ENCODE peak calls at places on chromosomes 4 and X, in six cellular contexts. J is fibroblast of the aortic adventitia, N is NB4, I is tibial nerve, G is fibroblast of lung, P is heart left ventricle. W is an unnamed sample.

GRCh38 chrX:40016702-40017101 is 81.1 kb downstream of the BCOR start:
- DNase-seq in G (no peak), N (no peak), J (no peak), I (no peak), P (no peak), W (no peak)

GRCh38 chr4:123396294-123397275 is at the start of gene SPRY1:
- DNase-seq in J (peak; percentile 92), G (peak; percentile 85), P (peak; percentile 93), N (peak; percentile 97), I (peak; percentile 73), W (peak; percentile 62)

GRCh38 chr4:37928421-37928820 is 31.8 kb upstream of the PTTG2 start:
- DNase-seq in N (no peak), I (no peak), J (no peak), G (no peak), P (no peak), W (no peak)

GRCh38 chr4:7461171-7461570 is 26.4 kb upstream of the PSAPL1 start:
- DNase-seq in P (no peak), G (no peak), J (no peak), N (no peak), I (no peak), W (no peak)

GRCh38 chrX:46574337-46574940 is 874 bp downstream of the CHST7 start:
- DNase-seq in P (peak; percentile 49), N (no peak), J (no peak), I (no peak), G (no peak), W (peak; percentile 24)

GRCh38 chr4:7365472-7366179 is 69.1 kb downstream of the PSAPL1 start:
- DNase-seq in G (no peak), N (no peak), J (no peak), I (no peak), P (peak; percentile 71), W (no peak)

GRCh38 chrX:2788980-2789379 is 37.1 kb downstream of the XG start:
- DNase-seq in G (no peak), I (no peak), P (no peak), J (no peak), N (no peak), W (no peak)

GRCh38 chrX:70166601-70167590 is 10.4 kb upstream of the DGAT2L6 start:
- DNase-seq in I (no peak), P (no peak), G (peak; percentile 73), N (peak; percentile 81), J (peak; percentile 57), W (no peak)

GRCh38 chr4:151743128-151743854 is 17.5 kb downstream of the GATB start:
- DNase-seq in N (no peak), J (no peak), P (no peak), I (no peak), G (no peak), W (peak; percentile 34)

GRCh38 chr4:73869130-73870055 is at the start of gene CXCL1:
- DNase-seq in I (peak; percentile 22), P (peak; percentile 60), N (peak; percentile 42), J (peak; percentile 55), G (no peak), W (no peak)

GRCh38 chr4:932713-933070 is 432 bp downstream of the TMEM175 start:
- DNase-seq in I (no peak), P (no peak), N (no peak), J (no peak), G (no peak), W (no peak)
- TF ChIP-seq CTCF in I (peak; percentile 3), P (no peak), N (peak; percentile 21), J (no peak), G (no peak), W (peak; percentile 27)

GRCh38 chrX:153353416-153353815 is 19.5 kb downstream of the ZNF275 start:
- DNase-seq in I (no peak), P (no peak), N (no peak), G (no peak), J (no peak), W (no peak)
- TF ChIP-seq CTCF in I (no peak), P (no peak), N (no peak), G (no peak), J (no peak), W (no peak)

GRCh38 chr4:69156913-69157312 is 57.6 kb downstream of the UGT2B11 start:
- DNase-seq in J (peak; percentile 2), P (no peak), I (no peak), N (no peak), G (no peak), W (no peak)
- TF ChIP-seq CTCF in J (peak; percentile 40), P (no peak), I (no peak), N (no peak), G (no peak), W (peak; percentile 8)

DNA sequence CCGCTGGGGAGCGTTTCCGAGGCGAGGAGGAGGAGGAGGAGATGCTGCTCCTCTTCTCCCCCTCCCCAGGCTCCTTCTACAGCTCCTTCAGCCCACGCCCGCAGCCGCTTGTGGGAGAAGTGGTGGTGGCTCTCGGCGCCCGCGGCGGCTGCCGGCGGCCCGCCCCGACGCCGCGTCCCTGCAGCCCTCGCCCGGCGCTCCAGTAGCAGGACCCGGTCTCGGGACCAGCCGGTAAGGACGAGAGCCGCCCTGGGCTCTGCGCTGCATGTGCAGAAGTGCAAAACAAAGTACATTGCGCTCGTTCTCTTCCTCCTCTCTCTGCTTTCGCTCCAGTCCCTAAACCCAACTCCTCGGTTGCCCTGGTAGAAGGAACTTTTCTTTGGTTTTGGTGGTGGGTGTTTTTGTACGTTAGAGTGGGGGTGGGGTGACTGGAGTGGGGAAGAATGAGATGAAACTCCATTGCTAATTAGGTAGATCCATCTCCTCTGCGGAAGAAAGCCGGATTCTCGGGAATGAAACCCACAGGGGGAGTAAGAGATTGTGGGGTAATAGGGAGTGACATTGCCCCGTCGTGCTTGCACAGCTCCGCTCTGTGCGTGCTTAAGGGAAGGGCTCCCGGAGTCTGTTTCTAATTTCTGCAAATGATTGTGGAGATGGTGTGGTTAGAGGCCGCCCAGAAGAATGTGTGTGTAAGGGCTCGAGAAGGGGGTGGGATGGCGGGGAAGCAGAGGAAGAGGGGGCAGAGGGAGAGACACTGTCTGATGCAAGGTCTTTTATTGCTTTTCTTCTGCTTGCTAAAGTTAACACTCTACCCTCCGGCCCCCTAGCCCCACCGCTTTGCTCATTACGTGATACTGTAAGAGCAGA is 677 bp downstream of the PTPN13 start:
- DNase-seq in N (peak; percentile 91), I (no peak), P (peak; percentile 28), J (peak; percentile 90), G (peak; percentile 86), W (peak; percentile 37)
- TF ChIP-seq CTCF in N (no peak), I (no peak), P (no peak), J (peak; percentile 40), G (peak; percentile 23), W (no peak)

DNA sequence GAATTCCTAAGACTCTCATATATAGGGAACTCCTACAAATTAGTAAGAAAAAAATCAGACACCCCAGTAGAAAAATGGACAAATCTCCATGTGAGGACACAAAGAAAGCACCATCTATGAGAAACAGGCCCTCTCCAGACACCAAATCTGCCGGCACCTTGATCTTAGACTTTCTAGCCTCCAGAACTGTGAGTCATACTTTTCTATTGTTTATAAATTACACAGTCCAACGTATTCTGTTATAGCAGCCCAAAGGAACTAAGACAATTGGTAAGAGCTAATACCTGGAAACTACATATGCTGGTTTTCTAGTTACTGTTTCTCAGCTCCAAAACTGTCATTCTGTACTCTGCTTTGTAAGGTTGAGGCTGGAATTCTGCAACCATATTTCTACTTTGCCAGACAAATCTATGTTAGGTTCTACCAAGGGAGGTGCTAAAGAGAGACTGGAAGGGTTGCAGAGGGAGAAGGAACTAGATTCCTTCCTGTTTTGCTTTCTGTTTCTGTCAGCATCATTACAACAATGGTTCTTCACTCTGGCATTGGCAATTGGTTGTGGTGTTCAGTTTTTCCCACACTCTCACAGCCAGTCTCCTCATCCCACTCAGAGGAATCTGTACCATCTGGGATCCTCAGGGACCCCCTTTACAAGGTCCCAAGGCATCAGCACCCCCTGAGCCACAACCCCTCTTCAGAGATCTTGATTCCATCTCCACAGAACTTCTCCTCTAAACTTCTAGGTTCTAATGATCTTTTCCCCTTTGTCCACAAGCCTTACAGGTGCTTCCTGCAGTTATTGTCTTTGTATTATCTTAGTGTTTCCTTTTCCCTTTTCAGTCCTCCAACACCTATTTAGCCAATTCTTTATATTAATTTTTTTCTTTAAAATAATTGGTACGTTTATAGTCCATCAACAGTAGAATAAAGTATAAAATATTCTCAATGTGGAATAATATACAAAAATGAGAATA is 35.5 kb upstream of the FAM241A start:
- DNase-seq in G (peak; percentile 51), P (no peak), J (peak; percentile 81), I (no peak), N (peak; percentile 37), W (peak; percentile 17)
- TF ChIP-seq CTCF in G (no peak), P (no peak), J (no peak), I (no peak), N (no peak), W (peak; percentile 12)

DNA sequence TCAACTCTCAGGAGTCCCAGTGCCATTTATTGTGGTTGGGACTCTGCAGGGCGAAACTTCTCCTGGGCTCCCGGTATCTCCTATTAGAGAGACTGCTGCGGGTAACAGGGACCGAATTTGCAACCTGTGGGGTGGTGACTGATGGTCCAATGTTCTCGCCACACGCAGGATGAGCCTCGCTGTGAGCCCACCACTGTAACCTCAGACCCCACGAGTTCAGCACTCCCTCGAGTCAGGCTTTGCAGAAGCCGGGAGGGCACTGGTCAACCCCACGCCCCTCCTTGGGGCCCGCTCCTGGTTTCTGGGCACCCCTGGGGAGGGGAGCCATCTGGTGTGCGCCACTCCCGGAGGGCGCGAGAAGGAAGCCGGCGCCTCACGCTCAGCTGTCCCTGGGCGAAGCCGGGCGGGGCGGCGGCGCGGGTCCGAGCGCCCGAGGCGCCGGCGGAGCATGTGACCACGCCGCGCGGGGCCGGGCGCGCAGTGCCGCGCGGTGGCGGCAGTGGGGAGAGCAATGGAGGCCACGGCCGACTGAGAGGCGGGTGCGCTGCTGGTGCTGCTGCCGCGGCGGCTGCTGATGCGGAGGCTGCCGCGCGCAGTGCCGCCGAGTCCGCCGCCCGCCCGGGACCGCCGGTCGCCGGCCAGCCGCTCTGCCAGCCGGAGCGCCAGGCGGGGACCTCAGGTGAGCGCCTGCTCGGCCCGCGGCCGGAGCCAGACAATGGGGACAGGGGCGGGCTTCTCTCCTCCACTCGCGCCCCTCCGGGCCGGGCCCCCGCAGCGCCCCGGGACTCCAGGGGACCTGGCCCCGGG is 100.1 kb downstream of the CEP135 start:
- DNase-seq in I (no peak), P (peak; percentile 36), N (peak; percentile 74), G (peak; percentile 52), J (peak; percentile 26), W (peak; percentile 87)
- TF ChIP-seq CTCF in I (peak; percentile 48), P (no peak), N (no peak), G (peak; percentile 20), J (peak; percentile 45), W (peak; percentile 81)

DNA sequence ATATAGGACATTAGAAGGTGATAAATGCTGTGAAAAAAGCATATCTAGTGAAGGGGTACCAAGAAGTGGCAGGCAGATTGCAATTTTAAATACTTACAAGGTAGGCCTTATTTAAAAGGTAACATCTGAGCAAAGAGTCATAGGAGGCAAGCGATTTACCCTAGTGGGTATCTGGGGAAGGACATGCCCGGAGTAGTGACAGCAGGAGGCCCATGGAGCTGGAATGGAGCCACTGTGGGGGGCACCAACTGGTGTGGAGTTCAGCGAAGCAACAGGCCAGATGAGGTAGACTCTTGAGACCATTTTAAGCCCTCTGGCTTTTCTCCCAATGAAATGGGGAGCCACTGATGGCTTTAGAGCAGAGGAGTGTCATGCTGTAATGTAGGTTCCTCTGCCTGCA is 37.3 kb downstream of the SEC24D start:
- DNase-seq in J (no peak), N (no peak), I (no peak), P (no peak), G (no peak), W (no peak)
- TF ChIP-seq CTCF in J (peak; percentile 24), N (no peak), I (no peak), P (no peak), G (peak; percentile 4), W (no peak)

GRCh38 chr4:153295131-153295755 is 49.2 kb upstream of the MND1 start:
- DNase-seq in N (no peak), P (no peak), J (no peak), I (no peak), G (no peak), W (no peak)
- TF ChIP-seq CTCF in N (no peak), P (no peak), J (no peak), I (no peak), G (no peak), W (no peak)